ENCODE peak calls at places on chromosomes 6 and 20, in five cellular contexts. One of them, this sample, is unnamed.

GRCh38 chr20:58585753-58586540 is 65.1 kb upstream of the STX16 start:
- DNase-seq in ovary: no peak
- DNase-seq in mesendoderm: peak
- DNase-seq in PC-3: no peak
- DNase-seq in neural progenitor cell: no peak
- DNase-seq in this sample: no peak

GRCh38 chr20:51163996-51164600 is 141.2 kb upstream of the KCNG1 start:
- DNase-seq in ovary: no peak
- DNase-seq in mesendoderm: no peak
- DNase-seq in PC-3: no peak
- DNase-seq in neural progenitor cell: no peak
- DNase-seq in this sample: no peak

GRCh38 chr20:3716195-3716834 is 3.9 kb upstream of the SIGLEC1 start:
- DNase-seq in PC-3: peak
- DNase-seq in mesendoderm: peak
- DNase-seq in neural progenitor cell: peak
- DNase-seq in ovary: peak
- DNase-seq in this sample: peak

GRCh38 chr6:2952557-2953095 is 18.7 kb downstream of the SERPINB6 start:
- DNase-seq in neural progenitor cell: peak
- DNase-seq in ovary: peak
- DNase-seq in mesendoderm: peak
- DNase-seq in PC-3: peak
- DNase-seq in this sample: peak

GRCh38 chr6:159324599-159324998 is 155.4 kb downstream of the FNDC1 start:
- DNase-seq in PC-3: no peak
- DNase-seq in neural progenitor cell: peak
- DNase-seq in ovary: no peak
- DNase-seq in mesendoderm: no peak
- DNase-seq in this sample: no peak

GRCh38 chr20:11047559-11047958 is 373.8 kb upstream of the JAG1 start:
- DNase-seq in PC-3: peak
- DNase-seq in ovary: no peak
- DNase-seq in neural progenitor cell: no peak
- DNase-seq in mesendoderm: peak
- DNase-seq in this sample: no peak

GRCh38 chr6:44004625-44005506 is 122.4 kb downstream of the MRPL14 start:
- DNase-seq in neural progenitor cell: no peak
- DNase-seq in mesendoderm: no peak
- DNase-seq in PC-3: peak
- DNase-seq in ovary: no peak
- DNase-seq in this sample: peak

GRCh38 chr20:50020283-50020682 is 37.5 kb downstream of the SNAI1 start:
- DNase-seq in PC-3: peak
- DNase-seq in ovary: no peak
- DNase-seq in mesendoderm: no peak
- DNase-seq in neural progenitor cell: no peak
- DNase-seq in this sample: no peak

GRCh38 chr20:20489054-20489453 is 121.2 kb downstream of the INSM1 start:
- DNase-seq in neural progenitor cell: no peak
- DNase-seq in mesendoderm: no peak
- DNase-seq in PC-3: peak
- DNase-seq in ovary: no peak
- DNase-seq in this sample: no peak